ENCODE peak calls at places on chromosomes 12 and 14, in five cellular contexts. S, M, L, H and Q are unnamed samples.

GRCh38 chr12:111362687-111363475 is 6.0 kb downstream of the PHETA1 start:
- DNase-seq in S (no peak), M (no peak), L (no peak), H (no peak), Q (no peak)

GRCh38 chr12:98211914-98212695 is 303.3 kb upstream of the TMPO start:
- DNase-seq in S (no peak), M (peak), L (no peak), H (no peak), Q (no peak)

GRCh38 chr12:94510128-94510527 is 50.5 kb upstream of the CEP83 start:
- DNase-seq in S (no peak), M (no peak), L (no peak), H (no peak), Q (no peak)

GRCh38 chr14:106210650-106211049 is 684.3 kb downstream of the TMEM121 start:
- DNase-seq in S (no peak), M (no peak), L (no peak), H (no peak), Q (no peak)

GRCh38 chr12:92136021-92136735 is 9.5 kb downstream of the BTG1 start:
- DNase-seq in S (no peak), M (no peak), L (no peak), H (no peak), Q (no peak)

GRCh38 chr14:92540472-92541048 is 27.0 kb downstream of the RIN3 start:
- DNase-seq in S (peak), M (peak), L (peak), H (peak), Q (no peak)

GRCh38 chr12:127767631-127768030 is 499.3 kb upstream of the TMEM132C start:
- DNase-seq in S (no peak), M (no peak), L (no peak), H (no peak), Q (no peak)

GRCh38 chr12:49446571-49446970 is 79.3 kb downstream of the SPATS2 start:
- DNase-seq in S (no peak), M (no peak), L (no peak), H (no peak), Q (no peak)

GRCh38 chr12:16588812-16589211 is 17.1 kb downstream of the LMO3 start:
- DNase-seq in S (no peak), M (no peak), L (no peak), H (no peak), Q (no peak)

GRCh38 chr14:20632448-20632830 is 9.1 kb downstream of the OR6S1 start:
- DNase-seq in S (no peak), M (no peak), L (no peak), H (no peak), Q (no peak)

GRCh38 chr14:104373055-104373854 is 206.3 kb upstream of the C14orf180 start:
- DNase-seq in S (no peak), M (no peak), L (no peak), H (no peak), Q (no peak)

GRCh38 chr12:64323476-64324225 is 66.9 kb downstream of the C12orf56 start:
- DNase-seq in S (no peak), M (peak), L (no peak), H (no peak), Q (no peak)

GRCh38 chr14:76956253-76957090 is 72.0 kb downstream of the IRF2BPL start:
- DNase-seq in S (peak), M (peak), L (peak), H (peak), Q (peak)

GRCh38 chr12:32947203-32947795 is 50.7 kb upstream of the PKP2 start:
- DNase-seq in S (no peak), M (peak), L (peak), H (no peak), Q (no peak)

GRCh38 chr14:75640876-75641275 is 19.8 kb downstream of the ERG28 start:
- DNase-seq in S (no peak), M (no peak), L (no peak), H (no peak), Q (no peak)

GRCh38 chr12:4421590-4422031 is 24.0 kb downstream of the FGF6 start:
- DNase-seq in S (no peak), M (peak), L (peak), H (no peak), Q (no peak)

GRCh38 chr14:105517096-105517495 is 9.3 kb upstream of the TMEM121 start:
- DNase-seq in S (no peak), M (no peak), L (no peak), H (no peak), Q (no peak)

GRCh38 chr12:99769581-99769980 is 122.0 kb downstream of the GARIN6 start:
- DNase-seq in S (no peak), M (no peak), L (no peak), H (no peak), Q (no peak)

GRCh38 chr12:92224685-92225331 is 79.2 kb upstream of the BTG1 start:
- DNase-seq in S (peak), M (peak), L (peak), H (peak), Q (no peak)

GRCh38 chr14:101352567-101352966 is 208.7 kb upstream of the DIO3 start:
- DNase-seq in S (no peak), M (no peak), L (no peak), H (peak), Q (no peak)

GRCh38 chr14:35336171-35337073 is 44.2 kb downstream of the PSMA6 start:
- DNase-seq in S (no peak), M (peak), L (peak), H (peak), Q (no peak)

GRCh38 chr12:5013206-5013830 is 30.4 kb upstream of the KCNA5 start:
- DNase-seq in S (no peak), M (peak), L (peak), H (no peak), Q (no peak)

GRCh38 chr12:6470375-6471163 is at the start of gene VAMP1:
- DNase-seq in S (peak), M (peak), L (peak), H (peak), Q (peak)

GRCh38 chr12:61993734-61994345 is 266.4 kb upstream of the USP15 start:
- DNase-seq in S (no peak), M (no peak), L (peak), H (no peak), Q (no peak)

GRCh38 chr12:119102274-119102673 is 76.5 kb upstream of the HSPB8 start:
- DNase-seq in S (no peak), M (no peak), L (no peak), H (no peak), Q (no peak)

GRCh38 chr12:104952816-104953215 is 5.3 kb downstream of the SLC41A2 start:
- DNase-seq in S (no peak), M (no peak), L (no peak), H (no peak), Q (no peak)

GRCh38 chr14:75158843-75159614 is 17.4 kb downstream of the TMED10 start:
- DNase-seq in S (no peak), M (no peak), L (peak), H (no peak), Q (peak)

GRCh38 chr12:10392394-10392930 is 2.6 kb upstream of the KLRK1 start:
- DNase-seq in S (peak), M (peak), L (peak), H (no peak), Q (peak)

GRCh38 chr12:26870491-26871419 is 37.8 kb upstream of the ITPR2 start:
- DNase-seq in S (no peak), M (peak), L (peak), H (no peak), Q (peak)

GRCh38 chr12:12902036-12902435 is 10.7 kb downstream of the GPRC5A start:
- DNase-seq in S (no peak), M (peak), L (peak), H (peak), Q (no peak)
- H3K4me3 ChIP-seq in S (no peak), M (peak), L (peak), H (no peak), Q (no peak)

GRCh38 chr14:43410631-43411030 is 1096.5 kb downstream of the FSCB start:
- DNase-seq in S (no peak), M (no peak), L (no peak), H (no peak), Q (no peak)
- TF ChIP-seq CTCF in S (no peak), M (no peak), L (no peak), H (no peak), Q (no peak)

GRCh38 chr12:128853321-128854197 is at the start of gene GLT1D1:
- DNase-seq in S (no peak), M (no peak), L (no peak), H (no peak), Q (peak)
- H3K4me3 ChIP-seq in S (no peak), M (no peak), L (no peak), H (peak), Q (peak)

GRCh38 chr12:30458453-30458852 is 237.2 kb downstream of the IPO8 start:
- DNase-seq in S (no peak), M (no peak), L (no peak), H (no peak), Q (no peak)

GRCh38 chr12:30462249-30462648 is 233.4 kb downstream of the IPO8 start:
- DNase-seq in S (no peak), M (no peak), L (no peak), H (no peak), Q (no peak)

GRCh38 chr12:30461011-30461670 is 234.5 kb downstream of the IPO8 start:
- DNase-seq in S (no peak), M (peak), L (no peak), H (no peak), Q (no peak)

GRCh38 chr12:30463636-30464035 is 232.0 kb downstream of the IPO8 start:
- DNase-seq in S (no peak), M (no peak), L (no peak), H (no peak), Q (no peak)

DNA sequence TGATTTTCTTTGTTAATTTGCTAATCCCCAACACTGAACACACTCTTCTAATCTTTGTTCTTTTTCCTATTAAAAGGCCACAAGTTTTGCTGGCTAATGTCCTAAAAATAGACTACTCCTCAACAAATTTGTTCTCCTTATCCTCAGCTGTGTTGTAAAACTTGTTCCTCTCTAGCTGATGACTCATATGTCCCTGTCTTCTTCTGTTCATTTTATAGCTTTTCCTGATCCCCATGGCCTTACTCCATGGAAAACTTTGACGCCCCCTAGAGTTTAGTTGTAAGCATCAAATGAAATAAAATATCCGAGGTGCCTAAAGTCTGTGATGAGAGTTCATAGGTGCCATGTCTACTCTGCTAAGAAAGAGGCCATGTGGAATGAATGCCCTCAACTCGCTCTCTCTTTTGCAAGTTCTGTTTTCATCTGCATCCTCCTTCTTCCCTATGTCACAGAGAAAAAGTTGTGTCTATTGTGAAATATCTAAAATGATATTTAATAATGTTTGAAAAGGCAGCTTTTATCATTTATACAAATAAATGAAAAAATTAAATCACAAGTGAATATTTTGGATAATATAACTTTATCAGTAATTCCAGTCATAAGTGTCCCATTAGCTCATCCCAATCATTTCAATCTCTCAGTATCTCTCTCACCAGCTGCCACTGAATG is 237.9 kb downstream of the IPO8 start:
- DNase-seq in S (peak), M (peak), L (peak), H (no peak), Q (no peak)
- TF ChIP-seq CTCF in S (peak), M (peak), L (peak), H (peak), Q (peak)

DNA sequence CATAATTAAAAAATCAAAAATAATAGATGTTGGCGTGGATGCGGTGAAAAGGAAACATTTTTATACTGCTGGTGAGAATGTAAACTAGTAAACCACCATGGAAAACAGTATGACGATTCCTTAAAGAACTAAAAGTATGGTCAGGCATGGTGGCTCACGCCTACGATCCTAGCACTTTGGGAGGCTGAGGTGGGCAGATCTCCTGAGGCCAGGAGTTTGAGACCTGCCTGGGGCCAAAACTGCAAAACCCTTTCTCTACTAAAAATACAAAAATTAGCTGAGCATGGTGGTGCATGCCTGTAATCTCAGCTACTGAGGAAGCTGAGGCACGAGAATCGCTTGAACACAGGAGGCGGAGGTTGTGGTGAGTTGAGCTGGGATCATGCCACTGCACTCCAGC is 195.7 kb upstream of the BMP4 start:
- DNase-seq in S (no peak), M (no peak), L (no peak), H (no peak), Q (no peak)
- H3K4me3 ChIP-seq in S (no peak), M (no peak), L (no peak), H (no peak), Q (no peak)

DNA sequence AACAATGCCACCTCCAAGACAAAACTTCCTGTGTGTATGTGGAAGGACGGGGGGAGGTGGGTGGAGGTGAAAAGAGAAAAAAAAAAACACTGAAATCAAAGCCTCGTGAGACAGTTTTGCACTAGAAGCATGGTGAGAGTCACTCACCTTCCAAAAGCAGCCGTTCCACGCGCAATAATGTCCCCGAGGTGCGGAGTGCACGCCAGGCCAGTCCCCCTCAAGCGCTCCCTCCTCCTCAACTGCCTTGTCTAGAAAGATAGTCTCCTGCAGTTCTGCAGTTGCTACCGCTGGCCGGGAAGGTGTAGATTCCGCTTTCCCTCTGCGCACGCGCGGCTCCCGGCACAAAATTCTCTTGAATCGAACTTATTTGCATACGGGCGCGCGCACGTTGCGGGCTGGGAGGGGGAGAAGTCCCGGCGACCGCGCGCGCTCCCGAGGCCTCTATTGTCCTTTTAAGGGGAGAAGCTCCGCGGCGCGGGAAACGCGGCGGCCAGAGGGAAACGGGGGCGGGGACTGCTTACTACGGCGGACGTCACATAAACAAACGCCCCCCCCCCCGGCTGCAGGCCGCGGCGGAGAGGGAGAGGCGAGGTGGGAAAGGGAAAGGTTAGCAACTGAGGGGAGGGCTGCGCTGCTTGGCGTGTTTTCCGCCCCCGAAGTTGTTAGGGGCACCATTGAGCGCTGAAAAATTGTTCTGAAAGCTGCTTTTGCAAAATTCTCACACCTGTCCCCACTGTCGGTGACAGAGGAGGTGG is at the start of gene SINHCAF:
- DNase-seq in S (peak), M (peak), L (peak), H (peak), Q (peak)
- TF ChIP-seq CTCF in S (no peak), M (no peak), L (no peak), H (no peak), Q (no peak)

DNA sequence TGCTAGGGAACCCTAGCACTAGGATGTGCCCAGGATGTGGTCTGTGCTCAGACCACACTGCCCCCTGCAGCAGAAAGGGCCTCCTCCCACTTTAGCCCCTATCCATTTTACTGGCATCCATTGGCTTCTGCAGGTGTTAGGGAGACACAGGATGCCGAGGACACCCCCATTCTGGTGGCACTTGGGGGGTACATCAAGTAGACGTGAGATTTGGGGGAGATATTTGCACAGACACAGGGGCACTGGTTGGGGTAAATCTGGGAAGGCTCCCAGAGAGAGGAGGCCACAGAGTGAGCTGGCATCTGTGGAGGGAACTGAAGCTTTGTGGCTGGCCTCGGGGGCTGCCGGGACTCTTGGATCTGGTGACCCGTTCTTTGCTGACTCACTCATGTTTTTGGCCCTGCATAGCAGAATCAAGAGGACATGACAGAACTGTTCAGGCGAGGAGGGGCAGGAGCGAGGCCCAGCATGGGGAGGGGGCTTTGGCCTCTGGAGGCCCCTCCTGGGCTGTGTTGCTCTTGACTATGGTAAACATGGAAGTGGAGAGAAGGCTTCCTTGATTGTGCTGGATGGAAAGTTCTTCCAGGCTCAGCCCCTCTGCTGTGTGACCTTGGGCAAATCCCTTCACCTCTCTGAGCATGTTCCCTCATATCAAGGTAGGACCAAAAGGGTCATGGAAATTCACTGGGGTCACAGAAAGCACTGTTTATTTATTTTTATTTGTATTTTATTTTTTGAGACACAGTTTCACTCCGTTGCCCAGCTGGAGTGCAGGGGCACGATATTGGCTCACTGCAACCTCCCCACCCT is 1.8 kb downstream of the PLBD2 start:
- DNase-seq in S (no peak), M (peak), L (peak), H (peak), Q (no peak)
- H3K4me3 ChIP-seq in S (peak), M (peak), L (peak), H (no peak), Q (no peak)

DNA sequence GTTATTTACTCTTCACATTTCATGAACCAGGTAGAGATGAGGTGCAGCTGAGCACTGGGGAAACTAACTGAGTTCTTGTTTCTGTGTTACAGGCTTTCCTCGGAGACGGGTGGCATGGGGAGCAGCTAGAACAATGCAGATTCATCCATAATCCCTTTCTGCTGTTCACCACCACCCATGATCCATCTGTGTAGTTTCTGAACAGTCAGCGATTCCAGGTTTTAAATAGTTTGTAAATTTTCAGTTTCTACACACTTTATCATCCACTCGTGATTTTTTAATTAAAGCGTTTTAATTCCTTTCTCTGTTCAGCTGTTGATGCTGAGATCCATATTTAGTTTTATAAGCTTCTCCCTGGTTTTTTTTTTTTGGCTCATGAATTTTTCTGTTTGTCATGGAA is 19.9 kb downstream of the MAP3K12 start:
- DNase-seq in S (no peak), M (no peak), L (no peak), H (no peak), Q (no peak)
- TF ChIP-seq CTCF in S (no peak), M (no peak), L (no peak), H (no peak), Q (no peak)